ENCODE peak calls at places on chromosomes 16 and 17, in six cellular contexts. G is naive thymus-derived CD8-positive, alpha-beta T cell; V is AG09309; X is skeletal muscle cell; S is MM.1S; Y is renal cortical epithelial cell. A is an unnamed sample.

GRCh38 chr16:29717113-29717512 is 28.7 kb downstream of the C16orf54 start:
- DNase-seq in G (no peak), V (no peak), X (no peak), S (no peak), Y (no peak), A (no peak)

GRCh38 chr16:47213761-47214440 is 70.2 kb upstream of the NETO2 start:
- DNase-seq in G (no peak), V (no peak), X (no peak), S (no peak), Y (peak), A (no peak)

GRCh38 chr17:6471531-6472465 is 27.5 kb downstream of the PIMREG start:
- DNase-seq in G (no peak), V (peak), X (no peak), S (no peak), Y (peak), A (peak)

GRCh38 chr17:43880420-43880991 is 26.8 kb downstream of the MPP2 start:
- DNase-seq in G (peak), V (no peak), X (no peak), S (peak), Y (peak), A (no peak)

GRCh38 chr16:84279871-84280270 is 14.8 kb upstream of the WFDC1 start:
- DNase-seq in G (no peak), V (no peak), X (no peak), S (no peak), Y (no peak), A (no peak)

GRCh38 chr16:50025544-50025931 is 513 bp downstream of the CNEP1R1 start:
- DNase-seq in G (no peak), V (no peak), X (no peak), S (peak), Y (peak), A (no peak)

GRCh38 chr16:15966420-15967222 is 17.2 kb downstream of the ABCC1 start:
- DNase-seq in G (no peak), V (no peak), X (peak), S (no peak), Y (peak), A (peak)

GRCh38 chr16:20260215-20261009 is 66.9 kb downstream of the GP2 start:
- DNase-seq in G (no peak), V (no peak), X (no peak), S (no peak), Y (no peak), A (no peak)

GRCh38 chr17:79812206-79812968 is 15.5 kb upstream of the CBX8 start:
- DNase-seq in G (no peak), V (no peak), X (no peak), S (no peak), Y (no peak), A (no peak)

GRCh38 chr16:85202051-85202601 is 89.9 kb upstream of the CIBAR2 start:
- DNase-seq in G (no peak), V (no peak), X (no peak), S (no peak), Y (no peak), A (no peak)

GRCh38 chr17:9668532-9668931 is 23.2 kb downstream of the USP43 start:
- DNase-seq in G (no peak), V (no peak), X (no peak), S (no peak), Y (peak), A (no peak)

GRCh38 chr16:23482778-23483177 is 27.5 kb downstream of the GGA2 start:
- DNase-seq in G (peak), V (no peak), X (no peak), S (no peak), Y (no peak), A (no peak)

GRCh38 chr17:20127660-20128413 is 118.7 kb downstream of the SPECC1 start:
- DNase-seq in G (no peak), V (peak), X (no peak), S (no peak), Y (peak), A (no peak)

GRCh38 chr16:27759301-27759871 is 209.4 kb downstream of the KATNIP start:
- DNase-seq in G (no peak), V (peak), X (no peak), S (no peak), Y (peak), A (no peak)

GRCh38 chr17:61650749-61651148 is 59.7 kb upstream of the NACA2 start:
- DNase-seq in G (no peak), V (no peak), X (no peak), S (no peak), Y (no peak), A (no peak)

GRCh38 chr17:65170839-65171238 is 33.7 kb downstream of the RGS9 start:
- DNase-seq in G (no peak), V (no peak), X (no peak), S (no peak), Y (peak), A (no peak)

GRCh38 chr17:66629762-66630161 is 205.2 kb upstream of the CACNG5 start:
- DNase-seq in G (no peak), V (no peak), X (no peak), S (no peak), Y (no peak), A (no peak)

GRCh38 chr17:81917565-81918332 is at the start of gene SIRT7:
- DNase-seq in G (peak), V (no peak), X (no peak), S (peak), Y (no peak), A (no peak)

GRCh38 chr17:50027639-50028206 is 28.2 kb upstream of the ITGA3 start:
- DNase-seq in G (no peak), V (peak), X (peak), S (no peak), Y (peak), A (peak)

GRCh38 chr17:77838748-77839147 is 119.8 kb upstream of the TNRC6C start:
- DNase-seq in G (no peak), V (no peak), X (no peak), S (no peak), Y (no peak), A (no peak)

GRCh38 chr16:72442381-72443158 is 270.6 kb upstream of the PMFBP1 start:
- DNase-seq in G (no peak), V (no peak), X (no peak), S (no peak), Y (peak), A (no peak)

GRCh38 chr17:9290226-9290613 is 268.9 kb downstream of the NTN1 start:
- DNase-seq in G (no peak), V (no peak), X (no peak), S (no peak), Y (no peak), A (no peak)

GRCh38 chr16:70715113-70715711 is 29.4 kb upstream of the MTSS2 start:
- DNase-seq in G (no peak), V (peak), X (peak), S (no peak), Y (peak), A (peak)

GRCh38 chr16:69286941-69287713 is 24.0 kb upstream of the VPS4A start:
- DNase-seq in G (peak), V (peak), X (no peak), S (peak), Y (peak), A (peak)

GRCh38 chr16:46763147-46763546 is 15.0 kb upstream of the MYLK3 start:
- DNase-seq in G (no peak), V (no peak), X (no peak), S (no peak), Y (no peak), A (no peak)

GRCh38 chr16:84598391-84598750 is 19.5 kb downstream of the COTL1 start:
- DNase-seq in G (no peak), V (no peak), X (no peak), S (no peak), Y (no peak), A (no peak)

GRCh38 chr17:36791961-36792475 is 145.3 kb upstream of the LHX1 start:
- DNase-seq in G (no peak), V (no peak), X (no peak), S (no peak), Y (no peak), A (no peak)

GRCh38 chr17:42779942-42780815 is at the start of gene WNK4:
- DNase-seq in G (no peak), V (no peak), X (no peak), S (no peak), Y (peak), A (no peak)

GRCh38 chr17:77186141-77186604 is 45.4 kb downstream of the SEC14L1 start:
- DNase-seq in G (no peak), V (no peak), X (no peak), S (no peak), Y (peak), A (no peak)

GRCh38 chr17:28173071-28173561 is 130.6 kb downstream of the NLK start:
- DNase-seq in G (no peak), V (no peak), X (no peak), S (no peak), Y (no peak), A (no peak)

GRCh38 chr17:31433091-31433790 is 41.8 kb downstream of the RAB11FIP4 start:
- DNase-seq in G (peak), V (no peak), X (no peak), S (peak), Y (no peak), A (no peak)